ENCODE peak calls at places on chromosome 15, in six cellular contexts. P is stomach, J is left ventricle myocardium inferior, N is endothelial cell, U is nephron progenitor cell, R is lower leg skin. H is an unnamed sample.

GRCh38 chr15:56678562-56678961 is 54.7 kb downstream of the ZNF280D start:
- DNase-seq in P (no peak), N (no peak), R (no peak), U (no peak), J (no peak), H (no peak)

GRCh38 chr15:84992157-84992940 is 10.7 kb downstream of the PDE8A start:
- DNase-seq in N (no peak), U (no peak), R (no peak), J (no peak), P (peak; percentile 46), H (no peak)

GRCh38 chr15:67542462-67543347 is at the start of gene MAP2K5:
- DNase-seq in J (peak; percentile 91), U (peak; percentile 83), P (peak; percentile 88), R (peak; percentile 97), N (peak; percentile 66), H (peak; percentile 93)

GRCh38 chr15:83739629-83740028 is 85.7 kb downstream of the ADAMTSL3 start:
- DNase-seq in P (no peak), R (no peak), U (no peak), N (no peak), J (no peak), H (no peak)

GRCh38 chr15:42157981-42158765 is 1.7 kb upstream of the PLA2G4F start:
- DNase-seq in P (peak; percentile 11), J (no peak), R (peak; percentile 53), N (no peak), U (no peak), H (no peak)

GRCh38 chr15:51536965-51537574 is 85.5 kb downstream of the DMXL2 start:
- DNase-seq in R (no peak), N (peak; percentile 7), P (no peak), U (no peak), J (no peak), H (no peak)

GRCh38 chr15:64144565-64145281 is 6.8 kb upstream of the SNX22 start:
- DNase-seq in U (no peak), N (no peak), J (no peak), P (no peak), R (peak; percentile 60), H (no peak)

GRCh38 chr15:36497903-36498302 is 81.5 kb upstream of the CDIN1 start:
- DNase-seq in U (no peak), J (no peak), R (no peak), N (no peak), P (no peak), H (no peak)

GRCh38 chr15:89770041-89770440 is 6.1 kb upstream of the MESP2 start:
- DNase-seq in R (no peak), P (no peak), J (no peak), N (no peak), U (no peak), H (no peak)

GRCh38 chr15:65812921-65813320 is 20.8 kb upstream of the DENND4A start:
- DNase-seq in J (no peak), U (no peak), R (no peak), P (no peak), N (no peak), H (no peak)

GRCh38 chr15:100256096-100256984 is 85.4 kb downstream of the ADAMTS17 start:
- DNase-seq in P (peak; percentile 18), U (no peak), R (peak; percentile 48), J (no peak), N (no peak), H (peak; percentile 79)

GRCh38 chr15:98671060-98672008 is 23.0 kb downstream of the IGF1R start:
- DNase-seq in N (no peak), P (no peak), U (no peak), J (no peak), R (no peak), H (no peak)

GRCh38 chr15:88487176-88487795 is 19.8 kb downstream of the MRPS11 start:
- DNase-seq in N (no peak), J (no peak), U (no peak), R (no peak), P (no peak), H (no peak)

GRCh38 chr15:60614862-60615771 is 136.2 kb upstream of the ICE2 start:
- DNase-seq in R (no peak), P (no peak), N (peak; percentile 16), U (no peak), J (no peak), H (no peak)

GRCh38 chr15:97931314-97931713 is 29.2 kb upstream of the ARRDC4 start:
- DNase-seq in N (no peak), P (no peak), J (no peak), R (no peak), U (no peak), H (no peak)

GRCh38 chr15:66803182-66803729 is 101.2 kb downstream of the SMAD6 start:
- DNase-seq in N (peak; percentile 64), R (peak; percentile 97), J (peak; percentile 81), P (peak; percentile 94), U (peak; percentile 78), H (peak; percentile 96)

GRCh38 chr15:78021761-78022160 is 55.8 kb downstream of the TBC1D2B start:
- DNase-seq in J (no peak), P (no peak), N (no peak), R (peak; percentile 74), U (no peak), H (no peak)

GRCh38 chr15:68272797-68273271 is 4.7 kb upstream of the FEM1B start:
- DNase-seq in P (no peak), N (no peak), J (no peak), R (no peak), U (no peak), H (no peak)

GRCh38 chr15:67479781-67480180 is 41.1 kb upstream of the C15orf61 start:
- DNase-seq in R (no peak), N (no peak), U (no peak), J (no peak), P (no peak), H (no peak)

GRCh38 chr15:39898317-39898716 is 21.7 kb downstream of the GPR176 start:
- DNase-seq in P (no peak), J (no peak), N (no peak), U (no peak), R (no peak), H (no peak)

GRCh38 chr15:95497681-95498080 is 832.8 kb upstream of the NR2F2 start:
- DNase-seq in U (no peak), N (no peak), R (no peak), P (no peak), J (no peak), H (no peak)

GRCh38 chr15:77819841-77820728 is 187.4 kb upstream of the LINGO1 start:
- DNase-seq in R (no peak), U (peak; percentile 74), J (no peak), N (peak; percentile 70), P (no peak), H (no peak)

GRCh38 chr15:52682200-52682599 is 3.0 kb upstream of the ATOSA start:
- DNase-seq in N (no peak), R (no peak), P (no peak), U (no peak), J (no peak), H (no peak)

GRCh38 chr15:44788748-44789147 is 52.4 kb downstream of the TRIM69 start:
- DNase-seq in P (no peak), U (no peak), R (no peak), J (no peak), N (no peak), H (no peak)

GRCh38 chr15:79970921-79971434 is at the start of gene BCL2A1:
- DNase-seq in R (no peak), J (no peak), P (peak; percentile 29), U (no peak), N (no peak), H (no peak)

GRCh38 chr15:94174399-94174802 is 57.0 kb upstream of the MCTP2 start:
- DNase-seq in N (no peak), P (no peak), U (no peak), R (no peak), J (no peak), H (no peak)

GRCh38 chr15:81117136-81117535 is 16.9 kb upstream of the CFAP161 start:
- DNase-seq in N (no peak), U (no peak), J (no peak), R (no peak), P (no peak), H (no peak)

GRCh38 chr15:37361621-37362020 is 261.3 kb upstream of the MEIS2 start:
- DNase-seq in P (no peak), R (no peak), N (no peak), J (no peak), U (no peak), H (no peak)

GRCh38 chr15:38690737-38691332 is 126.2 kb upstream of the RASGRP1 start:
- DNase-seq in N (peak; percentile 80), J (peak; percentile 17), U (peak; percentile 80), P (peak; percentile 73), R (peak; percentile 90), H (no peak)

DNA sequence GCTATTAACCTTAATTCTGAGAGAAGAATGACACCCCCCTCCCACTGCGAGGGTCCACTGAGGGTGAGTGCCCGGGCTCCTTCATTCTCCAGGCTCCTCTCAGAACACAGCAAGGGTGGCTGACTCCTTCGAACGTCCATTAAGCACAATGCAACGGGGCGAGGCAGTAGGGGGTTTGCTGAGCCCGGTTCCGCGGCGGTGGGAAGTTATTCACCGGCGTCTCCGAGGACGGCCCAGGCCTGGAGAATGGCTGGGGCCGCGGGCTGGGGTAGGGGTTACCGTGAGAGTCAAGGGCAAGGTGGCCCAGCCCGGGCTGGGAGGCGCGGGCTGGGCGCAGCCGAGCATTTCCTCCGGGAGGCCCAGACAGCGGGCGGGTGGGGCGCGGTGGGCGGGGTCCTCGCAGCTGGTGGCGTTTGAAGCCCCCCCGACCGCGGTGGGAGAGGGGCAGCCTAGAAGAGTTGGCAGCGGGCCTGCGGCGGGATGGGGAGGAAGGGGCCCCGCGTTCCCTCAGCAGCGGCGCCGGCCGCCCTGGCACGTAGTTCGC is 1.1 kb upstream of the KLF13 start:
- DNase-seq in J (peak; percentile 88), P (peak; percentile 64), U (peak; percentile 70), N (peak; percentile 36), R (peak; percentile 95), H (no peak)
- TF ChIP-seq CTCF in J (no peak), P (no peak), U (no peak), N (no peak), R (no peak), H (no peak)

GRCh38 chr15:69559440-69560215 is 107.0 kb downstream of the RPLP1 start:
- DNase-seq in J (no peak), U (no peak), P (no peak), N (no peak), R (no peak), H (no peak)
- TF ChIP-seq CTCF in J (no peak), U (no peak), P (no peak), N (no peak), R (no peak), H (no peak)

GRCh38 chr15:70488002-70488605 is 275.3 kb downstream of the UACA start:
- DNase-seq in R (peak; percentile 94), P (peak; percentile 85), U (peak; percentile 85), J (peak; percentile 69), N (peak; percentile 78), H (peak; percentile 89)
- TF ChIP-seq CTCF in R (no peak), P (no peak), U (peak; percentile 98), J (peak; percentile 99), N (peak; percentile 95), H (peak; percentile 96)

GRCh38 chr15:72770673-72771328 is 12.8 kb downstream of the ADPGK start:
- DNase-seq in J (no peak), P (no peak), U (no peak), N (no peak), R (no peak), H (no peak)
- TF ChIP-seq CTCF in J (no peak), P (no peak), U (no peak), N (peak; percentile 18), R (no peak), H (peak; percentile 17)

GRCh38 chr15:29115093-29115991 is 154.3 kb downstream of the NSMCE3 start:
- DNase-seq in P (no peak), R (no peak), N (peak; percentile 68), U (peak; percentile 80), J (no peak), H (no peak)
- TF ChIP-seq CTCF in P (no peak), R (no peak), N (peak; percentile 59), U (peak; percentile 52), J (peak; percentile 43), H (peak; percentile 71)